ENCODE peak calls at places on chromosomes 1 and 21, in six cellular contexts. S is heart right ventricle; E is activated T-cell treated with anti-CD3 and anti-CD28 coated beads for 24 hours; N is GM12865; J is H4; O is stimulated activated CD4-positive, alpha-beta T cell treated with anti-CD3 and anti-CD28 coated beads, Interleukin-15, amount 100 ng/mL, for 1 hour. Y is an unnamed sample.
A peak's percentile ranks its signal among the peaks of the same experiment; 100 is the strongest.

GRCh38 chr1:3629561-3630160 is 4.8 kb downstream of the TPRG1L start:
- DNase-seq in S (no peak), E (no peak), N (no peak), J (no peak), O (no peak), Y (no peak)

GRCh38 chr1:36520056-36520455 is 37.3 kb upstream of the CSF3R start:
- DNase-seq in S (no peak), E (no peak), N (no peak), J (no peak), O (no peak), Y (no peak)

GRCh38 chr1:56157477-56157876 is 421.9 kb downstream of the PLPP3 start:
- DNase-seq in S (no peak), E (no peak), N (peak; percentile 55), J (no peak), O (no peak), Y (no peak)

GRCh38 chr1:54542962-54543539 is 5.0 kb upstream of the ACOT11 start:
- DNase-seq in S (no peak), E (no peak), N (no peak), J (no peak), O (no peak), Y (peak; percentile 96)

GRCh38 chr21:42663860-42664535 is 10.6 kb downstream of the PDE9A start:
- DNase-seq in S (no peak), E (no peak), N (no peak), J (no peak), O (no peak), Y (no peak)

GRCh38 chr1:115839706-115840095 is 1.2 kb downstream of the NHLH2 start:
- DNase-seq in S (no peak), E (no peak), N (no peak), J (no peak), O (no peak), Y (no peak)

GRCh38 chr1:25821112-25821476 is 1.3 kb downstream of the MTFR1L start:
- DNase-seq in S (no peak), E (no peak), N (no peak), J (no peak), O (no peak), Y (no peak)

GRCh38 chr1:114341886-114342285 is 169.1 kb downstream of the TRIM33 start:
- DNase-seq in S (no peak), E (no peak), N (no peak), J (no peak), O (no peak), Y (no peak)

GRCh38 chr1:111955755-111956154 is 33.7 kb downstream of the KCND3 start:
- DNase-seq in S (no peak), E (no peak), N (no peak), J (no peak), O (no peak), Y (no peak)

GRCh38 chr1:147080671-147081394 is 91.4 kb downstream of the PRKAB2 start:
- DNase-seq in S (no peak), E (no peak), N (no peak), J (no peak), O (no peak), Y (no peak)

GRCh38 chr1:108962681-108963051 is 618 bp downstream of the CLCC1 start:
- DNase-seq in S (peak; percentile 10), E (peak; percentile 24), N (peak; percentile 62), J (no peak), O (peak; percentile 19), Y (no peak)

GRCh38 chr1:225520587-225521227 is 92.9 kb upstream of the LBR start:
- DNase-seq in S (no peak), E (no peak), N (no peak), J (no peak), O (no peak), Y (no peak)

GRCh38 chr1:216045400-216045799 is 377.8 kb downstream of the USH2A start:
- DNase-seq in S (no peak), E (no peak), N (no peak), J (peak; percentile 89), O (no peak), Y (no peak)

GRCh38 chr1:13465515-13465914 is 48.3 kb downstream of the LRRC38 start:
- DNase-seq in S (no peak), E (no peak), N (no peak), J (no peak), O (no peak), Y (no peak)

GRCh38 chr1:1907098-1907736 is 7.8 kb upstream of the CALML6 start:
- DNase-seq in S (no peak), E (no peak), N (peak; percentile 79), J (no peak), O (no peak), Y (no peak)

GRCh38 chr1:87072904-87073303 is 158.5 kb downstream of the HS2ST1 start:
- DNase-seq in S (no peak), E (no peak), N (no peak), J (no peak), O (no peak), Y (no peak)

GRCh38 chr1:239922778-239923522 is 168.7 kb upstream of the FMN2 start:
- DNase-seq in S (no peak), E (no peak), N (no peak), J (peak; percentile 63), O (no peak), Y (no peak)

GRCh38 chr1:109470245-109470644 is 3.9 kb downstream of the SYPL2 start:
- DNase-seq in S (no peak), E (no peak), N (no peak), J (no peak), O (no peak), Y (no peak)

GRCh38 chr1:17755120-17755519 is at the start of gene ACTL8:
- DNase-seq in S (no peak), E (no peak), N (peak; percentile 6), J (no peak), O (no peak), Y (peak; percentile 43)

GRCh38 chr1:56097713-56098112 is 481.6 kb downstream of the PLPP3 start:
- DNase-seq in S (no peak), E (no peak), N (no peak), J (no peak), O (no peak), Y (no peak)

GRCh38 chr21:44892536-44893277 is 19.2 kb upstream of the PTTG1IP start:
- DNase-seq in S (peak; percentile 62), E (peak; percentile 72), N (peak; percentile 80), J (no peak), O (peak; percentile 73), Y (no peak)

GRCh38 chr1:96541491-96541890 is 180.1 kb upstream of the PTBP2 start:
- DNase-seq in S (no peak), E (no peak), N (no peak), J (no peak), O (no peak), Y (no peak)

GRCh38 chr1:76162254-76162653 is 87.7 kb downstream of the ST6GALNAC3 start:
- DNase-seq in S (no peak), E (no peak), N (no peak), J (no peak), O (no peak), Y (no peak)

GRCh38 chr1:47819503-47819888 is 177.7 kb downstream of the TRABD2B start:
- DNase-seq in S (no peak), E (no peak), N (no peak), J (no peak), O (no peak), Y (no peak)

GRCh38 chr1:248714248-248714647 is 11.7 kb upstream of the OR14I1 start:
- DNase-seq in S (no peak), E (no peak), N (no peak), J (no peak), O (no peak), Y (no peak)

GRCh38 chr21:37079211-37079824 is 6.3 kb downstream of the TTC3 start:
- DNase-seq in S (no peak), E (no peak), N (peak; percentile 15), J (no peak), O (no peak), Y (no peak)

Y was measured in HL-60.